ENCODE peak calls at places on chromosomes 1 and 21, in five cellular contexts. J is heart left ventricle, P is cardiac muscle cell, U is MM.1S, B is IMR-90. T is an unnamed sample.

GRCh38 chr1:44543064-44543815 is 131.0 kb downstream of the TMEM53 start:
- DNase-seq in J (no peak), P (no peak), U (no peak), B (no peak), T (no peak)

GRCh38 chr1:35449334-35450008 is 107.7 kb downstream of the KIAA0319L start:
- DNase-seq in J (no peak), P (no peak), U (no peak), B (peak; percentile 99), T (no peak)

GRCh38 chr1:9909222-9910046 is 635 bp downstream of the CTNNBIP1 start:
- DNase-seq in J (peak; percentile 75), P (no peak), U (peak; percentile 24), B (no peak), T (peak; percentile 60)

GRCh38 chr21:29613877-29614276 is 315.2 kb downstream of the BACH1 start:
- DNase-seq in J (no peak), P (no peak), U (no peak), B (no peak), T (no peak)

GRCh38 chr1:97919568-97920261 is 1.1 kb downstream of the DPYD start:
- DNase-seq in J (no peak), P (no peak), U (peak; percentile 18), B (peak; percentile 53), T (no peak)

GRCh38 chr1:89198500-89199072 is at the start of gene GBP4:
- DNase-seq in J (peak; percentile 76), P (peak; percentile 14), U (peak; percentile 70), B (peak; percentile 3), T (peak; percentile 51)

GRCh38 chr21:34593954-34594531 is 20.9 kb downstream of the RCAN1 start:
- DNase-seq in J (no peak), P (no peak), U (no peak), B (no peak), T (no peak)

GRCh38 chr1:23069149-23069548 is 49.9 kb downstream of the KDM1A start:
- DNase-seq in J (no peak), P (no peak), U (no peak), B (no peak), T (no peak)

GRCh38 chr21:45098867-45099266 is 24.5 kb downstream of the ADARB1 start:
- DNase-seq in J (no peak), P (peak; percentile 48), U (peak; percentile 44), B (no peak), T (no peak)

GRCh38 chr21:19198801-19199200 is 795.2 kb upstream of the TMPRSS15 start:
- DNase-seq in J (no peak), P (no peak), U (no peak), B (no peak), T (no peak)

GRCh38 chr1:67214420-67215174 is 48.3 kb downstream of the IL23R start:
- DNase-seq in J (no peak), P (peak; percentile 28), U (peak; percentile 72), B (peak; percentile 29), T (no peak)

GRCh38 chr21:27033467-27033866 is 66.6 kb upstream of the ADAMTS5 start:
- DNase-seq in J (no peak), P (no peak), U (no peak), B (no peak), T (no peak)

GRCh38 chr1:209086486-209087192 is 496.9 kb upstream of the CAMK1G start:
- DNase-seq in J (no peak), P (no peak), U (peak; percentile 78), B (no peak), T (no peak)

GRCh38 chr1:17719874-17720273 is 35.3 kb upstream of the ACTL8 start:
- DNase-seq in J (no peak), P (no peak), U (no peak), B (peak; percentile 37), T (no peak)

GRCh38 chr1:98991127-98992003 is 13.3 kb downstream of the PLPPR5 start:
- DNase-seq in J (no peak), P (peak; percentile 53), U (peak; percentile 28), B (peak; percentile 93), T (no peak)

GRCh38 chr21:46195595-46196195 is 11.4 kb upstream of the SPATC1L start:
- DNase-seq in J (peak; percentile 42), P (no peak), U (no peak), B (no peak), T (peak; percentile 49)

GRCh38 chr1:6098303-6099215 is 52.9 kb downstream of the KCNAB2 start:
- DNase-seq in J (peak; percentile 56), P (no peak), U (no peak), B (no peak), T (peak; percentile 63)

GRCh38 chr1:3716351-3716750 is 35.9 kb upstream of the CCDC27 start:
- DNase-seq in J (no peak), P (no peak), U (no peak), B (no peak), T (no peak)

GRCh38 chr1:234870020-234870378 is 258.6 kb downstream of the TOMM20 start:
- DNase-seq in J (no peak), P (no peak), U (no peak), B (no peak), T (no peak)

GRCh38 chr1:25631750-25632495 is 15.3 kb downstream of the MAN1C1 start:
- DNase-seq in J (no peak), P (no peak), U (no peak), B (no peak), T (no peak)

GRCh38 chr1:5971471-5972197 is 20.6 kb downstream of the NPHP4 start:
- DNase-seq in J (peak; percentile 32), P (no peak), U (no peak), B (no peak), T (peak; percentile 55)

GRCh38 chr1:186532481-186532880 is 71.6 kb upstream of the PDC start:
- DNase-seq in J (no peak), P (no peak), U (no peak), B (peak; percentile 10), T (no peak)

GRCh38 chr21:42231761-42232160 is 12.8 kb downstream of the ABCG1 start:
- DNase-seq in J (no peak), P (no peak), U (no peak), B (no peak), T (no peak)

GRCh38 chr1:244010191-244010590 is 40.9 kb upstream of the ZBTB18 start:
- DNase-seq in J (no peak), P (no peak), U (no peak), B (peak; percentile 22), T (no peak)

GRCh38 chr1:18823438-18823837 is 36.0 kb downstream of the TAS1R2 start:
- DNase-seq in J (no peak), P (no peak), U (no peak), B (no peak), T (peak; percentile 55)

GRCh38 chr1:59393211-59394180 is 96.6 kb downstream of the FGGY start:
- DNase-seq in J (peak; percentile 76), P (peak; percentile 75), U (no peak), B (peak; percentile 91), T (peak; percentile 85)

GRCh38 chr1:157196245-157196543 is 58.0 kb upstream of the ETV3 start:
- DNase-seq in J (no peak), P (no peak), U (no peak), B (no peak), T (no peak)

GRCh38 chr1:112603012-112603411 is 15.9 kb downstream of the ST7L start:
- DNase-seq in J (no peak), P (no peak), U (no peak), B (no peak), T (no peak)
- H3K27me3 ChIP-seq in J (no peaks in the 10 kb centered on the region), P (no peaks in the 10 kb centered on the region), U (no peaks in the 10 kb centered on the region), B (no peaks in the 10 kb centered on the region), T (no peaks in the 10 kb centered on the region)

GRCh38 chr1:43286115-43286514 is 734 bp upstream of the C1orf210 start:
- DNase-seq in J (no peak), P (no peak), U (no peak), B (no peak), T (peak; percentile 50)
- H3K4me3 ChIP-seq in J (no peak overlapping the region), P (no peak overlapping the region), U (no peak overlapping the region), B (no peak overlapping the region), T (no peak overlapping the region)

DNA sequence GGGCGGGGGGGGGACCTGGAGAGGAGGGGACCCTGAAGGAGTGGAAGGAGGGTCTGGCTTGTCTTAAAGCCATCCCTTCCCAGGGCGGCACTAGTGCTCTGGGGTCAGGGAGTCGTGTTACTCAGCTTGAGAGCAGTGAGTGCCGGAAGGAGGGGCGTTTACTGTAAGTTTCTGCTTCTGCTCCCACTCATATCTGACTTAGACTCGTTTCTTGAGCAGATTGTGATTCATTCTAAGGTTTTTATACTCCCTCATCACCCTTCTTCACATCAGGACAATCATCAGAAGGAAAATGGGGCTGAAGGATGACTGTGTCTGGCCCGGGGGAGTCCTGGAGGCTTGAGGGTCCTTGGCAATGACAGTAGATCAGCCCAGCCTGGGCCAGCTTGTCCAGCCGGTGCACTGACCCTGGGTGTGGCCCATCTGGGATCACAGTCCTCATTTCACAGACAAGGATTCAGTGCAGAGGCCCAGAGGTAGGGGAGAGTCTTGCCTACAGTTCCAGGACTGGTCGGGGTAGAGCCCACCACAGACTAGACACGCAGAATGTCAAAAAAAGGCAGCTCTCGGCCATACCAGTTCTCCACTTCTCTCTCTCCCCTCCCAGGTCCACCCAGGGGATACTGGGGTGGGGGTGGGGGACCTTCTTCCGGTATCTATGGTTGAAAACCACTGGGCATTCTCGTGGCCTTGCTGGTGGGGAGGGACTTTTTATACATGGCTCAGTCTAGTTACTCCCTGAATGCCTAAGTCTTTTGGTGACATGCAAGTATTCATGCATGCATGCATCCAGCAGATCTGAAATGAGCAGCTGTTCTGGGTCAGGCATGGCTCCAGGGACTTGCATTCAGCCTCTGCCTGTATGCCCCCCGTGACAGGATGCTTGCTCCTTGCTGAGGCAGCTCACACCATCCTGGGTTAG is 5.1 kb downstream of the TNFRSF8 start:
- DNase-seq in J (peak; percentile 24), P (peak; percentile 57), U (no peak), B (peak; percentile 81), T (no peak)
- H3K27me3 ChIP-seq in J (peaks cover 29% of the 10 kb centered on the region), P (peaks cover 27% of the 10 kb centered on the region), U (peaks cover 26% of the 10 kb centered on the region), B (peaks cover 23% of the 10 kb centered on the region), T (no peaks in the 10 kb centered on the region)

DNA sequence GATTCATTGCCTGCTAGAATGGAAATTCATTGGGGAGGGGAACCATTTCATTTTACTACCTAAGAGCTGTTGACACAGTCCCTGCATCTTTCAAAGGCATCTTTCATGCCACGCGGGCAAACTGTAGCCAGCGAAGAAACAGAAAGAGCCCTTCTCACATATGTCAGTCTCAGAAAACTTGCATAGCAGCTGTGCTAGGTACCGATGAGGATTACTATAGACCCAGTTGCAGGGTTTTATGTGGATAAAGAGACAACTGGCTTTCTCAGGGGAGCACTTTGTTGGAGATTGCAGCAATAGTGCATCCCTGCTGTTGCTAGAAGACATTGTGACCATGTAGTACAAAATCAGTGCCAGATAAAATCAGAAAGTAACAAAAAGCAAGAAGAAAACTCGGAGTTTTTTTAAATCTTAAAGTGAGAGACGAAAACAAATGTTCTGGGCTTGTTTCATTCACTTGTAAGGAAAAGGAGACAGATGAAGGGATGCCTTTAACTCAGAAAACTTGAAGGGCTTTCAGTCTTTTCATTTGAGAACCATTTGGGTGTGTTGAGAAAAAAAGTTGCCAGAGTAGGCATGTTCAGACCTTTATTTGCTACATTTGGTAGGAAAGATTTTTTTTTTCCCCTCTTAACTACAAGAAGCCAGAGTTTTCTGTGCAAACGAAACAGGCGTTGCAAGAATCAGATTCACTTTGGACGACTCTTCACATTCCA is 804.1 kb downstream of the USP25 start:
- DNase-seq in J (no peak), P (no peak), U (no peak), B (no peak), T (no peak)
- H3K4me3 ChIP-seq in J (peak overlapping the region; percentile 54), P (no peak overlapping the region), U (no peak overlapping the region), B (no peak overlapping the region), T (peak overlapping the region; percentile 98)

T was measured in aorta.